ENCODE peak calls at places on chromosome 1, in seven cellular contexts. One of them, this sample, is unnamed.

GRCh38 chr1:224929335-224930237 is at the start of gene DNAH14:
- DNase-seq in cardiac fibroblast: peak; percentile 68
- DNase-seq in bronchial epithelial cell: peak; percentile 36
- DNase-seq in AG04450: peak; percentile 11
- DNase-seq in PC-9: peak; percentile 77
- DNase-seq in astrocyte of the cerebellum: peak; percentile 41
- DNase-seq in left lung: peak; percentile 94
- DNase-seq in this sample: peak; percentile 56

GRCh38 chr1:149962039-149962647 is 25.5 kb upstream of the MTMR11 start:
- DNase-seq in PC-9: peak; percentile 69
- DNase-seq in AG04450: peak; percentile 62
- DNase-seq in bronchial epithelial cell: peak; percentile 76
- DNase-seq in astrocyte of the cerebellum: peak; percentile 75
- DNase-seq in cardiac fibroblast: peak; percentile 90
- DNase-seq in left lung: no peak
- DNase-seq in this sample: peak; percentile 82

GRCh38 chr1:222457513-222457912 is 90.4 kb downstream of the HHIPL2 start:
- DNase-seq in AG04450: no peak
- DNase-seq in left lung: no peak
- DNase-seq in astrocyte of the cerebellum: no peak
- DNase-seq in bronchial epithelial cell: no peak
- DNase-seq in cardiac fibroblast: no peak
- DNase-seq in PC-9: no peak
- DNase-seq in this sample: no peak

GRCh38 chr1:236067854-236068454 is 3.1 kb upstream of the NID1 start:
- DNase-seq in bronchial epithelial cell: no peak
- DNase-seq in cardiac fibroblast: peak; percentile 83
- DNase-seq in left lung: no peak
- DNase-seq in PC-9: no peak
- DNase-seq in astrocyte of the cerebellum: no peak
- DNase-seq in AG04450: no peak
- DNase-seq in this sample: no peak

GRCh38 chr1:93798301-93798700 is 80.7 kb downstream of the DNTTIP2 start:
- DNase-seq in AG04450: peak; percentile 71
- DNase-seq in astrocyte of the cerebellum: peak; percentile 95
- DNase-seq in cardiac fibroblast: peak; percentile 88
- DNase-seq in left lung: no peak
- DNase-seq in bronchial epithelial cell: peak; percentile 44
- DNase-seq in PC-9: peak; percentile 91
- DNase-seq in this sample: no peak

GRCh38 chr1:74964508-74964907 is 169.7 kb upstream of the LHX8 start:
- DNase-seq in left lung: no peak
- DNase-seq in astrocyte of the cerebellum: no peak
- DNase-seq in bronchial epithelial cell: peak; percentile 8
- DNase-seq in AG04450: no peak
- DNase-seq in PC-9: no peak
- DNase-seq in cardiac fibroblast: peak; percentile 1
- DNase-seq in this sample: peak; percentile 39

GRCh38 chr1:117534995-117535467 is 70.8 kb upstream of the TENT5C start:
- DNase-seq in cardiac fibroblast: peak; percentile 87
- DNase-seq in left lung: no peak
- DNase-seq in bronchial epithelial cell: peak; percentile 68
- DNase-seq in astrocyte of the cerebellum: peak; percentile 37
- DNase-seq in AG04450: peak; percentile 29
- DNase-seq in PC-9: peak; percentile 60
- DNase-seq in this sample: peak; percentile 70

GRCh38 chr1:210532223-210532598 is 203.5 kb downstream of the HHAT start:
- DNase-seq in astrocyte of the cerebellum: no peak
- DNase-seq in bronchial epithelial cell: no peak
- DNase-seq in PC-9: no peak
- DNase-seq in left lung: no peak
- DNase-seq in AG04450: no peak
- DNase-seq in cardiac fibroblast: no peak
- DNase-seq in this sample: no peak

GRCh38 chr1:79849388-79849787 is 842.9 kb upstream of the ADGRL4 start:
- DNase-seq in cardiac fibroblast: no peak
- DNase-seq in left lung: no peak
- DNase-seq in astrocyte of the cerebellum: no peak
- DNase-seq in bronchial epithelial cell: no peak
- DNase-seq in AG04450: no peak
- DNase-seq in PC-9: no peak
- DNase-seq in this sample: no peak

GRCh38 chr1:43206721-43207228 is 34.6 kb downstream of the CFAP57 start:
- DNase-seq in cardiac fibroblast: peak; percentile 97
- DNase-seq in astrocyte of the cerebellum: peak; percentile 57
- DNase-seq in left lung: peak; percentile 78
- DNase-seq in bronchial epithelial cell: peak; percentile 90
- DNase-seq in PC-9: peak; percentile 98
- DNase-seq in AG04450: peak; percentile 93
- DNase-seq in this sample: peak; percentile 94

GRCh38 chr1:208025036-208025435 is 114.1 kb upstream of the CD34 start:
- DNase-seq in bronchial epithelial cell: no peak
- DNase-seq in AG04450: no peak
- DNase-seq in cardiac fibroblast: no peak
- DNase-seq in PC-9: no peak
- DNase-seq in left lung: no peak
- DNase-seq in astrocyte of the cerebellum: peak; percentile 83
- DNase-seq in this sample: no peak

GRCh38 chr1:207987164-207987563 is 76.2 kb upstream of the CD34 start:
- DNase-seq in bronchial epithelial cell: no peak
- DNase-seq in left lung: no peak
- DNase-seq in cardiac fibroblast: no peak
- DNase-seq in PC-9: no peak
- DNase-seq in AG04450: no peak
- DNase-seq in astrocyte of the cerebellum: no peak
- DNase-seq in this sample: no peak

DNA sequence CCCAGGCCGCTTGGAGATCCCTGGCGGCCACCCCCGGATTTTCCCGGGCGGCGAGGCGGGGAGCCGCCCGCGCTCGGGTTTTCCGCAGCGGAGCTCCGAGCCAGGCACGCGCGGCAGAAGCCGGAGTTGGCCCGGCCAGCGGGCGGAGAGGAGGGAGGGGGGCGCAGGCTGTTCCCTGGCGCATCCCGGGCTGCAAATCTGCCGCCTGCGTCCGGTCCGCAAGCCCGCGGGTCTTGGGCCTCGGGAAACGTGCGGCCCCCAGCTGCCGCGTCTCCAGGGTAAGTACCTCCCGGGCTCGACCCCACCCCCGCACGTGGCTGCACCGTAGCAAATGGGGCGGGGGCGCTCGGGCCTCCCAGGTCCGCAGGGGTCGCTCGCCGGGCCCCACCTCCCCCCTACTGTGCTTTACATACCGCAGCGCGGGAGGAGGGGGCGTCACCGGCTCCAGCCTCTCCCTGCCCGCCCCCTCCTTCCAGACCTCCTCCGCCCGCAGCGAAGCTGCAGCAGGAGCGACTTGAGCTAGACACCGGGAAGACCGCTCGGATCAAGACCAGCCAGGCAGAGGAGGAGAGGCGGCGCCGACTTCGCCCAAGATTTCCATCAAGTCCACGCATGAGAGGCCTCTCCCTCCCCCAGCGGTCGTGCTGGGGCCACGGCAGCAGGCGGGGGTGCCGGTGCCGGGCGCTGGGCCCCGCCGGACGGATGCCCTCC is 1.6 kb downstream of the TMEM200B start:
- DNase-seq in bronchial epithelial cell: no peak
- DNase-seq in astrocyte of the cerebellum: no peak
- DNase-seq in PC-9: no peak
- DNase-seq in cardiac fibroblast: no peak
- DNase-seq in AG04450: no peak
- DNase-seq in left lung: peak; percentile 77
- DNase-seq in this sample: no peak
- H3K4me3 ChIP-seq in bronchial epithelial cell: peak overlapping the region; percentile 26
- H3K4me3 ChIP-seq in astrocyte of the cerebellum: peak overlapping the region; percentile 67
- H3K4me3 ChIP-seq in PC-9: peak overlapping the region; percentile 46
- H3K4me3 ChIP-seq in cardiac fibroblast: peak overlapping the region; percentile 62
- H3K4me3 ChIP-seq in AG04450: peak overlapping the region; percentile 68
- H3K4me3 ChIP-seq in left lung: peak overlapping the region; percentile 34
- H3K4me3 ChIP-seq in this sample: peak overlapping the region; percentile 5

DNA sequence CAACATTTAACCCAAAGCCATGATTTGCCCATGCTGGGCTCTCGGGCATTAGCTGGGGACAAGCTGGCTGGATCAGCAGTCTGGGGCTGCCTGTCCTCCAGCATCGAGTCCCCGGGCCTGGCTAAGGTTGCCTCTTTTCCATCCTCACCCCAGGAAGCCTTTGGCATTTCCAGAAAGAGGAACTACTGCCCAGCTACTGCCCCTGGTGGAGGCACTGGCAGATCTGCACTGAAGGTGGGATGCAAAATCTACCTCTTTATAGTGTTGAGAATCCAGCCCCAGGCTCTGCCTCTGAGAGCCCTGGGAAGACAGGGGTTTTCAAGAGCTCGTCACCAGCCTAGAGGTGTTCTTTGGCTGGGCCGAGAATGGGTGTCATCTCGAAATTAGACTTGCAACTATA is 635.9 kb downstream of the MATN1 start:
- DNase-seq in PC-9: no peak
- DNase-seq in astrocyte of the cerebellum: no peak
- DNase-seq in bronchial epithelial cell: no peak
- DNase-seq in cardiac fibroblast: no peak
- DNase-seq in left lung: no peak
- DNase-seq in AG04450: no peak
- DNase-seq in this sample: no peak
- TF ChIP-seq CTCF in PC-9: no peak
- TF ChIP-seq CTCF in astrocyte of the cerebellum: peak; percentile 58
- TF ChIP-seq CTCF in bronchial epithelial cell: peak; percentile 30
- TF ChIP-seq CTCF in cardiac fibroblast: no peak
- TF ChIP-seq CTCF in left lung: no peak
- TF ChIP-seq CTCF in AG04450: peak; percentile 50
- TF ChIP-seq CTCF in this sample: peak; percentile 13

DNA sequence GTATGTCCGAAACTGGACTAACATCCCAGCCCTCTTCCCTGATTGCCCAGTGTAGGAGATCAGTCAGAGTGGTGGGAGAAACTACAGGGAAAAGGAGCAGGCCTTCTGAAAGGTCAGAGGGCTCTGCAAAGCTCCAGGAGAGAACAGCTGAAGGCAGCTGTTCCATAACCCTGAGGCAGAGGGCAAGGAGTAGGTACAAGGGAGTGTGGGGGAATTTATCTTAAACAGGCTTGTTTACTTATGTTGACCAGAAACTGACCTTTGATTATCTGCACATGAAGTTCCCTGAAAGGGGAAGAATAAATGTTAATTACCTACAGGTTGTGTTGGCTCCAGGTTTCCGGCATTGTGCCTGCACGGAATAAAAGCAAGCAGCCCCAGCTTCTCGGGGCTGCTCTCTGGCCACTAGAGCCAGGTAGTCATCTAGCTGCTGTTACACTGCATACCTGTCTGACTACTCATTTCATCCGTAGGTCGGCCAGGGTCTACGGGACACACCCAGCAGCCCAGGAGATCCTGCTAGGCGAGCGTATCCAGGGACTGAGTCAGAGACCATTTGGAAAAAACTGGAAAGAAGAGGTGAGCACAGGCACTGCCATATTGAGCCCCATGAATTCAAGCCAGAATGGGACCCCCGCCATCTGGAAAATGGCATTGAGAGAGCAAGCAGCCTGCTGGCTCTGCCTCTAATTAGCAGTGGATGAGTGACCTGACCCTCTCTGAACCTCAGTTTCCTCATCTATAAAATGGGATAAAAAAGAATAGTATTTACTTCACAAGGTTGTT is 14.9 kb upstream of the PAQR7 start:
- DNase-seq in bronchial epithelial cell: peak; percentile 98
- DNase-seq in astrocyte of the cerebellum: no peak
- DNase-seq in AG04450: no peak
- DNase-seq in left lung: no peak
- DNase-seq in PC-9: peak; percentile 97
- DNase-seq in cardiac fibroblast: peak; percentile 52
- DNase-seq in this sample: peak; percentile 98
- H3K4me3 ChIP-seq in bronchial epithelial cell: no peak overlapping the region
- H3K4me3 ChIP-seq in astrocyte of the cerebellum: no peak overlapping the region
- H3K4me3 ChIP-seq in AG04450: no peak overlapping the region
- H3K4me3 ChIP-seq in left lung: no peak overlapping the region
- H3K4me3 ChIP-seq in PC-9: peak overlapping the region; percentile 47
- H3K4me3 ChIP-seq in cardiac fibroblast: no peak overlapping the region
- H3K4me3 ChIP-seq in this sample: no peak overlapping the region

GRCh38 chr1:188719735-188720134 is 1757.9 kb downstream of the BRINP3 start:
- DNase-seq in cardiac fibroblast: no peak
- DNase-seq in bronchial epithelial cell: no peak
- DNase-seq in left lung: no peak
- DNase-seq in AG04450: no peak
- DNase-seq in PC-9: no peak
- DNase-seq in astrocyte of the cerebellum: no peak
- DNase-seq in this sample: no peak

GRCh38 chr1:188715566-188715965 is 1762.1 kb downstream of the BRINP3 start:
- DNase-seq in cardiac fibroblast: no peak
- DNase-seq in bronchial epithelial cell: no peak
- DNase-seq in astrocyte of the cerebellum: no peak
- DNase-seq in PC-9: no peak
- DNase-seq in AG04450: no peak
- DNase-seq in left lung: no peak
- DNase-seq in this sample: peak; percentile 10
- TF ChIP-seq CTCF in cardiac fibroblast: no peak
- TF ChIP-seq CTCF in bronchial epithelial cell: no peak
- TF ChIP-seq CTCF in astrocyte of the cerebellum: peak; percentile 38
- TF ChIP-seq CTCF in PC-9: no peak
- TF ChIP-seq CTCF in AG04450: peak; percentile 33
- TF ChIP-seq CTCF in left lung: no peak
- TF ChIP-seq CTCF in this sample: peak; percentile 33